ENCODE peak calls at places on chromosomes 16 and 17, in six cellular contexts. One of them, this sample, is unnamed.

GRCh38 chr16:81697321-81697885 is 81.7 kb upstream of the PLCG2 start:
- DNase-seq in CD4-positive, alpha-beta T cell: peak
- DNase-seq in A549: peak
- DNase-seq in AG04450: no peak
- DNase-seq in GM10248: peak
- DNase-seq in nephron progenitor cell: peak
- DNase-seq in this sample: peak

GRCh38 chr17:76090517-76091135 is 11.6 kb downstream of the ZACN start:
- DNase-seq in CD4-positive, alpha-beta T cell: no peak
- DNase-seq in A549: no peak
- DNase-seq in AG04450: no peak
- DNase-seq in GM10248: no peak
- DNase-seq in nephron progenitor cell: no peak
- DNase-seq in this sample: no peak

GRCh38 chr17:8935194-8935593 is 30.3 kb downstream of the PIK3R5 start:
- DNase-seq in CD4-positive, alpha-beta T cell: no peak
- DNase-seq in A549: peak
- DNase-seq in AG04450: no peak
- DNase-seq in GM10248: no peak
- DNase-seq in nephron progenitor cell: no peak
- DNase-seq in this sample: no peak

GRCh38 chr17:61410555-61411089 is 11.0 kb downstream of the TBX2 start:
- DNase-seq in CD4-positive, alpha-beta T cell: peak
- DNase-seq in A549: peak
- DNase-seq in AG04450: peak
- DNase-seq in GM10248: peak
- DNase-seq in nephron progenitor cell: peak
- DNase-seq in this sample: peak

GRCh38 chr16:31213877-31214704 is at the start of gene TRIM72:
- DNase-seq in CD4-positive, alpha-beta T cell: no peak
- DNase-seq in A549: no peak
- DNase-seq in AG04450: no peak
- DNase-seq in GM10248: no peak
- DNase-seq in nephron progenitor cell: no peak
- DNase-seq in this sample: no peak

GRCh38 chr16:85577899-85578598 is 35.1 kb upstream of the GSE1 start:
- DNase-seq in CD4-positive, alpha-beta T cell: no peak
- DNase-seq in A549: no peak
- DNase-seq in AG04450: no peak
- DNase-seq in GM10248: no peak
- DNase-seq in nephron progenitor cell: no peak
- DNase-seq in this sample: no peak

GRCh38 chr17:15261818-15262290 is 3.3 kb downstream of the PMP22 start:
- DNase-seq in CD4-positive, alpha-beta T cell: no peak
- DNase-seq in A549: peak
- DNase-seq in AG04450: no peak
- DNase-seq in GM10248: no peak
- DNase-seq in nephron progenitor cell: peak
- DNase-seq in this sample: peak

GRCh38 chr17:60134396-60135159 is 15.2 kb upstream of the CA4 start:
- DNase-seq in CD4-positive, alpha-beta T cell: no peak
- DNase-seq in A549: no peak
- DNase-seq in AG04450: no peak
- DNase-seq in GM10248: no peak
- DNase-seq in nephron progenitor cell: no peak
- DNase-seq in this sample: peak

GRCh38 chr17:975321-975982 is 4.1 kb downstream of the NXN start:
- DNase-seq in CD4-positive, alpha-beta T cell: no peak
- DNase-seq in A549: no peak
- DNase-seq in AG04450: no peak
- DNase-seq in GM10248: no peak
- DNase-seq in nephron progenitor cell: no peak
- DNase-seq in this sample: peak

GRCh38 chr16:57481421-57481820 is 4.9 kb downstream of the DOK4 start:
- DNase-seq in CD4-positive, alpha-beta T cell: no peak
- DNase-seq in A549: no peak
- DNase-seq in AG04450: no peak
- DNase-seq in GM10248: no peak
- DNase-seq in nephron progenitor cell: no peak
- DNase-seq in this sample: no peak

GRCh38 chr17:62968445-62968923 is 2.4 kb downstream of the TANC2 start:
- DNase-seq in CD4-positive, alpha-beta T cell: peak
- DNase-seq in A549: peak
- DNase-seq in AG04450: peak
- DNase-seq in GM10248: peak
- DNase-seq in nephron progenitor cell: peak
- DNase-seq in this sample: peak
- TF ChIP-seq CTCF in CD4-positive, alpha-beta T cell: peak
- TF ChIP-seq CTCF in A549: peak
- TF ChIP-seq CTCF in AG04450: peak
- TF ChIP-seq CTCF in GM10248: peak
- TF ChIP-seq CTCF in nephron progenitor cell: peak
- TF ChIP-seq CTCF in this sample: peak

GRCh38 chr16:84574191-84574590 is 43.7 kb downstream of the COTL1 start:
- DNase-seq in CD4-positive, alpha-beta T cell: no peak
- DNase-seq in A549: no peak
- DNase-seq in AG04450: no peak
- DNase-seq in GM10248: no peak
- DNase-seq in nephron progenitor cell: no peak
- DNase-seq in this sample: no peak
- TF ChIP-seq CTCF in CD4-positive, alpha-beta T cell: no peak
- TF ChIP-seq CTCF in A549: no peak
- TF ChIP-seq CTCF in AG04450: no peak
- TF ChIP-seq CTCF in GM10248: no peak
- TF ChIP-seq CTCF in nephron progenitor cell: no peak
- TF ChIP-seq CTCF in this sample: no peak

GRCh38 chr17:48565024-48565558 is 13.1 kb downstream of the HOXB4 start:
- DNase-seq in CD4-positive, alpha-beta T cell: no peak
- DNase-seq in A549: no peak
- DNase-seq in AG04450: no peak
- DNase-seq in GM10248: no peak
- DNase-seq in nephron progenitor cell: no peak
- DNase-seq in this sample: no peak
- TF ChIP-seq CTCF in CD4-positive, alpha-beta T cell: no peak
- TF ChIP-seq CTCF in A549: no peak
- TF ChIP-seq CTCF in AG04450: no peak
- TF ChIP-seq CTCF in GM10248: no peak
- TF ChIP-seq CTCF in nephron progenitor cell: no peak
- TF ChIP-seq CTCF in this sample: no peak

GRCh38 chr17:11871773-11872172 is 125.5 kb downstream of the ZNF18 start:
- DNase-seq in CD4-positive, alpha-beta T cell: no peak
- DNase-seq in A549: peak
- DNase-seq in AG04450: no peak
- DNase-seq in GM10248: no peak
- DNase-seq in nephron progenitor cell: no peak
- DNase-seq in this sample: no peak
- TF ChIP-seq CTCF in CD4-positive, alpha-beta T cell: no peak
- TF ChIP-seq CTCF in A549: no peak
- TF ChIP-seq CTCF in AG04450: no peak
- TF ChIP-seq CTCF in GM10248: no peak
- TF ChIP-seq CTCF in nephron progenitor cell: no peak
- TF ChIP-seq CTCF in this sample: no peak

GRCh38 chr17:2042355-2042929 is 620 bp downstream of the OVCA2 start:
- DNase-seq in CD4-positive, alpha-beta T cell: no peak
- DNase-seq in A549: peak
- DNase-seq in AG04450: no peak
- DNase-seq in GM10248: no peak
- DNase-seq in nephron progenitor cell: peak
- DNase-seq in this sample: no peak
- TF ChIP-seq CTCF in CD4-positive, alpha-beta T cell: no peak
- TF ChIP-seq CTCF in A549: no peak
- TF ChIP-seq CTCF in AG04450: peak
- TF ChIP-seq CTCF in GM10248: no peak
- TF ChIP-seq CTCF in nephron progenitor cell: peak
- TF ChIP-seq CTCF in this sample: no peak

GRCh38 chr17:37833237-37833859 is 88.5 kb upstream of the HNF1B start:
- DNase-seq in CD4-positive, alpha-beta T cell: no peak
- DNase-seq in A549: no peak
- DNase-seq in AG04450: no peak
- DNase-seq in GM10248: peak
- DNase-seq in nephron progenitor cell: no peak
- DNase-seq in this sample: no peak

GRCh38 chr17:37831492-37831891 is 86.6 kb upstream of the HNF1B start:
- DNase-seq in CD4-positive, alpha-beta T cell: no peak
- DNase-seq in A549: no peak
- DNase-seq in AG04450: no peak
- DNase-seq in GM10248: no peak
- DNase-seq in nephron progenitor cell: no peak
- DNase-seq in this sample: no peak

GRCh38 chr17:37830151-37830993 is 85.5 kb upstream of the HNF1B start:
- DNase-seq in CD4-positive, alpha-beta T cell: no peak
- DNase-seq in A549: no peak
- DNase-seq in AG04450: no peak
- DNase-seq in GM10248: no peak
- DNase-seq in nephron progenitor cell: no peak
- DNase-seq in this sample: no peak

GRCh38 chr17:37836593-37836992 is 87.6 kb upstream of the TBC1D3K start:
- DNase-seq in CD4-positive, alpha-beta T cell: no peak
- DNase-seq in A549: no peak
- DNase-seq in AG04450: no peak
- DNase-seq in GM10248: no peak
- DNase-seq in nephron progenitor cell: no peak
- DNase-seq in this sample: no peak

GRCh38 chr17:37834168-37834567 is 89.3 kb upstream of the HNF1B start:
- DNase-seq in CD4-positive, alpha-beta T cell: no peak
- DNase-seq in A549: no peak
- DNase-seq in AG04450: no peak
- DNase-seq in GM10248: no peak
- DNase-seq in nephron progenitor cell: no peak
- DNase-seq in this sample: no peak
- TF ChIP-seq CTCF in CD4-positive, alpha-beta T cell: no peak
- TF ChIP-seq CTCF in A549: no peak
- TF ChIP-seq CTCF in AG04450: no peak
- TF ChIP-seq CTCF in GM10248: no peak
- TF ChIP-seq CTCF in nephron progenitor cell: no peak
- TF ChIP-seq CTCF in this sample: no peak

GRCh38 chr17:45046536-45047125 is 4.8 kb downstream of the DCAKD start:
- DNase-seq in CD4-positive, alpha-beta T cell: no peak
- DNase-seq in A549: peak
- DNase-seq in AG04450: no peak
- DNase-seq in GM10248: no peak
- DNase-seq in nephron progenitor cell: no peak
- DNase-seq in this sample: peak

GRCh38 chr17:45051060-45051719 is at the start of gene DCAKD:
- DNase-seq in CD4-positive, alpha-beta T cell: peak
- DNase-seq in A549: peak
- DNase-seq in AG04450: peak
- DNase-seq in GM10248: peak
- DNase-seq in nephron progenitor cell: peak
- DNase-seq in this sample: peak

GRCh38 chr17:45050680-45051059 is 762 bp downstream of the DCAKD start:
- DNase-seq in CD4-positive, alpha-beta T cell: peak
- DNase-seq in A549: peak
- DNase-seq in AG04450: no peak
- DNase-seq in GM10248: no peak
- DNase-seq in nephron progenitor cell: no peak
- DNase-seq in this sample: no peak

GRCh38 chr17:45052052-45052772 is 780 bp upstream of the DCAKD start:
- DNase-seq in CD4-positive, alpha-beta T cell: peak
- DNase-seq in A549: peak
- DNase-seq in AG04450: no peak
- DNase-seq in GM10248: no peak
- DNase-seq in nephron progenitor cell: peak
- DNase-seq in this sample: no peak

GRCh38 chr17:45048795-45049563 is 2.5 kb downstream of the DCAKD start:
- DNase-seq in CD4-positive, alpha-beta T cell: no peak
- DNase-seq in A549: peak
- DNase-seq in AG04450: no peak
- DNase-seq in GM10248: no peak
- DNase-seq in nephron progenitor cell: no peak
- DNase-seq in this sample: no peak
- TF ChIP-seq CTCF in CD4-positive, alpha-beta T cell: no peak
- TF ChIP-seq CTCF in A549: peak
- TF ChIP-seq CTCF in AG04450: peak
- TF ChIP-seq CTCF in GM10248: no peak
- TF ChIP-seq CTCF in nephron progenitor cell: peak
- TF ChIP-seq CTCF in this sample: peak

This sample was measured in HFFc6.